ENCODE peak calls at places on chromosomes 6 and 20, in six cellular contexts. K, B, D, I, R and S are unnamed samples.

GRCh38 chr6:30238178-30238795 is 25.1 kb upstream of the TRIM26 start:
- DNase-seq in K (no peak), B (no peak), D (peak), I (no peak), R (no peak), S (no peak)

GRCh38 chr20:16708590-16708989 is 21.2 kb upstream of the SNRPB2 start:
- DNase-seq in K (no peak), B (no peak), D (no peak), I (no peak), R (no peak), S (no peak)

GRCh38 chr20:26135325-26136110 is 438.9 kb upstream of the ZNF337 start:
- DNase-seq in K (no peak), B (no peak), D (no peak), I (no peak), R (no peak), S (no peak)

GRCh38 chr6:72271531-72271930 is 350.3 kb upstream of the KCNQ5 start:
- DNase-seq in K (no peak), B (no peak), D (no peak), I (no peak), R (no peak), S (no peak)

GRCh38 chr20:24166127-24166389 is 177.5 kb upstream of the GGTLC1 start:
- DNase-seq in K (no peak), B (no peak), D (peak), I (no peak), R (no peak), S (no peak)

GRCh38 chr6:111874030-111874425 is 776 bp upstream of the FYN start:
- DNase-seq in K (no peak), B (peak), D (peak), I (no peak), R (no peak), S (no peak)

GRCh38 chr20:24039196-24039595 is 50.6 kb upstream of the GGTLC1 start:
- DNase-seq in K (no peak), B (no peak), D (no peak), I (no peak), R (no peak), S (no peak)

GRCh38 chr20:56957737-56958553 is 308.5 kb downstream of the BMP7 start:
- DNase-seq in K (no peak), B (peak), D (peak), I (no peak), R (no peak), S (peak)

GRCh38 chr20:37932919-37933318 is 30.0 kb downstream of the VSTM2L start:
- DNase-seq in K (no peak), B (no peak), D (no peak), I (no peak), R (no peak), S (no peak)

GRCh38 chr6:149190228-149190831 is 127.2 kb upstream of the TAB2 start:
- DNase-seq in K (no peak), B (peak), D (peak), I (peak), R (no peak), S (no peak)

GRCh38 chr6:69338431-69339162 is 458.2 kb downstream of the LMBRD1 start:
- DNase-seq in K (no peak), B (no peak), D (no peak), I (no peak), R (no peak), S (no peak)

GRCh38 chr6:139313229-139313628 is 21.4 kb upstream of the TXLNB start:
- DNase-seq in K (no peak), B (no peak), D (peak), I (no peak), R (no peak), S (no peak)

GRCh38 chr6:151276112-151276745 is 36.5 kb downstream of the AKAP12 start:
- DNase-seq in K (no peak), B (peak), D (no peak), I (no peak), R (no peak), S (no peak)

GRCh38 chr6:106163446-106163965 is 77.4 kb downstream of the PRDM1 start:
- DNase-seq in K (no peak), B (peak), D (peak), I (no peak), R (no peak), S (no peak)

GRCh38 chr6:16518265-16518664 is 243.0 kb downstream of the ATXN1 start:
- DNase-seq in K (no peak), B (no peak), D (peak), I (no peak), R (no peak), S (no peak)

GRCh38 chr6:13011612-13012146 is 295.1 kb downstream of the PHACTR1 start:
- DNase-seq in K (no peak), B (no peak), D (no peak), I (no peak), R (no peak), S (no peak)

GRCh38 chr6:25270559-25270958 is 8.6 kb upstream of the CARMIL1 start:
- DNase-seq in K (no peak), B (no peak), D (no peak), I (no peak), R (no peak), S (no peak)

GRCh38 chr6:43835872-43836419 is 65.9 kb downstream of the VEGFA start:
- DNase-seq in K (no peak), B (no peak), D (no peak), I (no peak), R (no peak), S (no peak)

GRCh38 chr6:31645325-31645724 is 7.1 kb downstream of the BAG6 start:
- DNase-seq in K (no peak), B (no peak), D (no peak), I (no peak), R (no peak), S (no peak)

GRCh38 chr6:15246217-15247211 is 645 bp downstream of the JARID2 start:
- DNase-seq in K (no peak), B (peak), D (no peak), I (no peak), R (no peak), S (no peak)

GRCh38 chr6:24824142-24824755 is 25.5 kb upstream of the ARMH2 start:
- DNase-seq in K (no peak), B (no peak), D (no peak), I (no peak), R (no peak), S (no peak)

GRCh38 chr6:12477616-12478015 is 187.5 kb downstream of the EDN1 start:
- DNase-seq in K (no peak), B (no peak), D (no peak), I (no peak), R (no peak), S (no peak)

GRCh38 chr20:6829510-6830116 is 62.1 kb downstream of the BMP2 start:
- DNase-seq in K (no peak), B (no peak), D (peak), I (no peak), R (no peak), S (no peak)

GRCh38 chr20:35434085-35435005 is 3.7 kb downstream of the GDF5 start:
- DNase-seq in K (peak), B (no peak), D (no peak), I (no peak), R (no peak), S (no peak)

GRCh38 chr6:8006208-8006607 is 58.0 kb downstream of the BLOC1S5 start:
- DNase-seq in K (no peak), B (peak), D (no peak), I (no peak), R (no peak), S (no peak)

GRCh38 chr6:80143312-80143960 is 37.0 kb downstream of the BCKDHB start:
- DNase-seq in K (no peak), B (peak), D (no peak), I (no peak), R (no peak), S (no peak)

GRCh38 chr6:31004285-31004684 is 6.0 kb upstream of the MUC22 start:
- DNase-seq in K (no peak), B (no peak), D (no peak), I (no peak), R (no peak), S (no peak)

GRCh38 chr6:79225718-79226117 is 8.8 kb downstream of the HMGN3 start:
- DNase-seq in K (no peak), B (no peak), D (no peak), I (no peak), R (no peak), S (no peak)

GRCh38 chr6:30955367-30956042 is 14.7 kb downstream of the MUCL3 start:
- DNase-seq in K (peak), B (peak), D (peak), I (peak), R (peak), S (no peak)

GRCh38 chr6:90156861-90157260 is 139.8 kb downstream of the BACH2 start:
- DNase-seq in K (no peak), B (no peak), D (no peak), I (no peak), R (no peak), S (no peak)

GRCh38 chr6:14720411-14721102 is 525.3 kb upstream of the JARID2 start:
- DNase-seq in K (no peak), B (no peak), D (no peak), I (no peak), R (no peak), S (no peak)

GRCh38 chr6:99192561-99192960 is 156.9 kb downstream of the FAXC start:
- DNase-seq in K (no peak), B (no peak), D (no peak), I (no peak), R (no peak), S (no peak)

GRCh38 chr6:170572704-170573466 is 11.6 kb downstream of the PDCD2 start:
- DNase-seq in K (no peak), B (no peak), D (no peak), I (no peak), R (no peak), S (no peak)

GRCh38 chr20:17083738-17084137 is 143.1 kb upstream of the PCSK2 start:
- DNase-seq in K (no peak), B (no peak), D (peak), I (peak), R (no peak), S (no peak)

GRCh38 chr6:3405182-3405518 is 51.7 kb downstream of the SLC22A23 start:
- DNase-seq in K (no peak), B (peak), D (no peak), I (no peak), R (no peak), S (no peak)

DNA sequence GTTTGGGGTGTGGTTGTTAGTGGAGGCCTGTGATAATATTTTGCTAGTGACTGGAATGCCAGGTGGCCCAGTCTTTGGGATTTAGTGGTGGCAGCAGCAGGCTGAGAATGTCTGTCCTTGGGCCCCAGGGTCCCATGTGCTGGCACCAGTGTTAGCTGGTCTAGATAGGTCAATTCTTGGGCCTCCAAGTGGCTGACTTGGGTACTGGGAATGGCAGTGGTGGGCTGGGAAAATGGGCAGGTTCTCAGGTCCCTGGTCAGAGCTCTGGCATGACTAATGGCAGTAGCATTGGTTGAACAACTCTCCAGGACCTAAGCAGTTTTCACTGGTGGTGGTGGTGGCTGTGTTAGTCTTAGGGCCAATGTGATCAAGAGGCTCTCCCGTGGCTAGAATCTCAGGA is 50.3 kb downstream of the OLIG3 start:
- DNase-seq in K (no peak), B (no peak), D (peak), I (no peak), R (no peak), S (no peak)
- TF ChIP-seq CTCF in K (no peak), B (no peak), D (peak), I (no peak), R (no peak), S (peak)

GRCh38 chr20:50434321-50434652 is 75.9 kb upstream of the PTPN1 start:
- DNase-seq in K (no peak), B (no peak), D (no peak), I (no peak), R (no peak), S (no peak)
- TF ChIP-seq CTCF in K (no peak), B (no peak), D (no peak), I (no peak), R (no peak), S (no peak)

DNA sequence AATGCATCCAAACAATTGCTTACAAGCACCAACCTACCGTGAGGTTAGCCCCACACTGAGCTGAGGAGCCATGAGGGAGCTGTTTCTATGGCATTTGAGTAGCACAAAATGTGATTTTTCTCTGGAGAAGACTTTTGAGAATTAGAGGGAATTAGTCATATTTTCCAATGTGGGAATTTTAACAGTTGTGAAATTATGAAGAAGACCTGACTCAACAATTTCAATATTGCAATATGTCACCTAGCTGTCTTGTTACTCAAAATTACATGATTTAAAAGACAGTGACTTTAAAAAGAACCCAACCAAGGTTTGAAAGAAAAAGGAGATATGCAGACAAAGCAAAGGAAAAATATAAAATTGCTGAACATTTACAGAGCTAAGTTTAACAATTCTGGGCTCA is 62.6 kb upstream of the LY86 start:
- DNase-seq in K (no peak), B (no peak), D (no peak), I (no peak), R (no peak), S (no peak)
- TF ChIP-seq CTCF in K (no peak), B (no peak), D (no peak), I (no peak), R (no peak), S (no peak)

GRCh38 chr6:122484760-122485159 is 13.2 kb upstream of the SERINC1 start:
- DNase-seq in K (no peak), B (no peak), D (peak), I (no peak), R (no peak), S (no peak)
- TF ChIP-seq CTCF in K (no peak), B (no peak), D (no peak), I (no peak), R (no peak), S (no peak)